ENCODE peak calls at places on chromosome 11, in eight cellular contexts. M, O, V, X, B, T, Z and G are unnamed samples.

GRCh38 chr11:64947202-64947814 is 11.6 kb upstream of the GPHA2 start:
- DNase-seq in M (no peak), O (peak), V (no peak), X (no peak), B (no peak), T (no peak), Z (no peak), G (no peak)

GRCh38 chr11:30015725-30016449 is 943 bp downstream of the KCNA4 start:
- DNase-seq in M (no peak), O (no peak), V (no peak), X (no peak), B (no peak), T (no peak), Z (peak), G (no peak)

GRCh38 chr11:1564535-1565172 is 7.4 kb downstream of the DUSP8 start:
- DNase-seq in M (peak), O (peak), V (peak), X (no peak), B (no peak), T (no peak), Z (peak), G (no peak)

GRCh38 chr11:45285931-45286632 is at the start of gene SYT13:
- DNase-seq in M (no peak), O (no peak), V (no peak), X (no peak), B (peak), T (peak), Z (peak), G (no peak)

GRCh38 chr11:78560066-78560597 is 14.5 kb downstream of the NARS2 start:
- DNase-seq in M (no peak), O (no peak), V (no peak), X (no peak), B (no peak), T (no peak), Z (no peak), G (no peak)

GRCh38 chr11:19753451-19754041 is 40.9 kb downstream of the NAV2 start:
- DNase-seq in M (no peak), O (no peak), V (peak), X (no peak), B (no peak), T (peak), Z (no peak), G (no peak)

GRCh38 chr11:83409891-83410290 is 123.7 kb upstream of the CCDC90B start:
- DNase-seq in M (no peak), O (no peak), V (no peak), X (no peak), B (no peak), T (peak), Z (no peak), G (no peak)

GRCh38 chr11:74100735-74101134 is 70.1 kb downstream of the C2CD3 start:
- DNase-seq in M (no peak), O (no peak), V (no peak), X (no peak), B (peak), T (no peak), Z (no peak), G (no peak)

GRCh38 chr11:100691886-100692285 is 4.8 kb downstream of the ARHGAP42 start:
- DNase-seq in M (no peak), O (no peak), V (no peak), X (no peak), B (no peak), T (no peak), Z (no peak), G (no peak)

DNA sequence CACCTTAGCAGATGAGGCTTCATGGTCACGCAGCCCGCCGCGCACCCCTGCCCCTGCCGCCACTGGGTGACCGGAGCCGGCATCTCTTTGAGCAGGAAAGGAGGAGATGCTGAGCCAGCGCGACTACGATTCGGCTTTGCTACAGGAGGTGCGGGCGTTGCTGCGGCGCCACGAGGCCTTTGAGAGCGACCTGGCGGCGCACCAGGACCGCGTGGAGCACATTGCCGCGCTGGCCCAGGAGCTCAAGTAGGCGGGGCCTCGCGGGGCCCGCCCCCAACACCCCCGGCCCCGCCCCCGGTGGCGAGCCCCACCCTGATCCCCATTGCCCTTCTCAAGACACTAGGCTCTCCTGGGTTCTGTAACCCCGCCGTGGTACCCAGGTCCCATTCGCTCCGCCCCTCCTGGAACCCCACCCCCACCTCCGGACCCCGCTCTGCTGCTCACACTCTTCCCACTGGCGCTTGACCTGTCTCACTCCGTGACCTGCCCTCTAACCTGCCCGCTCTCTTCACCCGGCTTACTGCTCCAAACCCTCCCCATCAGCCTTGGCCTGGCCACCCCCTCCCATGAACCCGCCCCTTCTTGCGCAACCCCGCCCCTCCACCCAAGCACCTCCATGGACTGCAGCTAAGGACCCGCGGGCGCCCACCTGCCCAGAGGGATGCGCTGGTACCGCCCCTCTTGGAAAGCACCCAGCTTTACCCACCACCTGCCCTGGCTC is 9.1 kb downstream of the CTSF start:
- DNase-seq in M (no peak), O (peak), V (no peak), X (no peak), B (no peak), T (peak), Z (no peak), G (no peak)
- H3K4me3 ChIP-seq in M (no peak), O (no peak), V (no peak), X (no peak), B (no peak), T (no peak), Z (no peak), G (no peak)

GRCh38 chr11:70111269-70112016 is 33.3 kb downstream of the ANO1 start:
- DNase-seq in M (no peak), O (peak), V (peak), X (no peak), B (peak), T (peak), Z (no peak), G (no peak)
- TF ChIP-seq POLR2A in M (no peak), O (no peak), V (no peak), X (no peak), B (no peak), T (no peak), Z (no peak), G (no peak)

GRCh38 chr11:122101625-122102291 is 14.3 kb downstream of the BLID start:
- DNase-seq in M (no peak), O (peak), V (peak), X (no peak), B (peak), T (no peak), Z (peak), G (no peak)

GRCh38 chr11:122100222-122101080 is 15.6 kb downstream of the BLID start:
- DNase-seq in M (no peak), O (peak), V (peak), X (no peak), B (peak), T (no peak), Z (peak), G (no peak)

GRCh38 chr11:122104381-122104780 is 11.6 kb downstream of the BLID start:
- DNase-seq in M (no peak), O (no peak), V (no peak), X (no peak), B (no peak), T (no peak), Z (no peak), G (no peak)

GRCh38 chr11:122103366-122103765 is 12.6 kb downstream of the BLID start:
- DNase-seq in M (no peak), O (no peak), V (peak), X (no peak), B (no peak), T (no peak), Z (no peak), G (no peak)

DNA sequence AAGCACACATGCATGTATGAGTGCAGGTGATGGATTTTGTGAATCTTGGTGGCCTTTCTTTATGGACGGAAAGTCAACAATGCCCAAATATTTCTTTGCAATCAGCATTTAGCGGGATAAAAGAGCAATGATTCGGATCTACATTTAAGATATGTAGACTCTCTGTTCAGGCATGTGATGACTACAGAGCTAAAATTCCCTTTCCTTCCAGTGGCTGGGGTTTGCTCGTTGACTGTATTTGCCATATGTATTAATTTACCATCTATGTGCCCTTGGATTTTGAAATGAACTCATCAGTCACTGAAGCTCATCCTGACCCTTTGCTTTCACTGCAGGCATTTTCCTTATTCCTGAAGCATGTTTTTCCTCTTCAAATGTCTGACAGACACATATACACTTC is 13.6 kb downstream of the BLID start:
- DNase-seq in M (no peak), O (no peak), V (peak), X (no peak), B (no peak), T (no peak), Z (no peak), G (no peak)
- H3K4me3 ChIP-seq in M (no peak), O (no peak), V (peak), X (no peak), B (no peak), T (no peak), Z (no peak), G (no peak)

DNA sequence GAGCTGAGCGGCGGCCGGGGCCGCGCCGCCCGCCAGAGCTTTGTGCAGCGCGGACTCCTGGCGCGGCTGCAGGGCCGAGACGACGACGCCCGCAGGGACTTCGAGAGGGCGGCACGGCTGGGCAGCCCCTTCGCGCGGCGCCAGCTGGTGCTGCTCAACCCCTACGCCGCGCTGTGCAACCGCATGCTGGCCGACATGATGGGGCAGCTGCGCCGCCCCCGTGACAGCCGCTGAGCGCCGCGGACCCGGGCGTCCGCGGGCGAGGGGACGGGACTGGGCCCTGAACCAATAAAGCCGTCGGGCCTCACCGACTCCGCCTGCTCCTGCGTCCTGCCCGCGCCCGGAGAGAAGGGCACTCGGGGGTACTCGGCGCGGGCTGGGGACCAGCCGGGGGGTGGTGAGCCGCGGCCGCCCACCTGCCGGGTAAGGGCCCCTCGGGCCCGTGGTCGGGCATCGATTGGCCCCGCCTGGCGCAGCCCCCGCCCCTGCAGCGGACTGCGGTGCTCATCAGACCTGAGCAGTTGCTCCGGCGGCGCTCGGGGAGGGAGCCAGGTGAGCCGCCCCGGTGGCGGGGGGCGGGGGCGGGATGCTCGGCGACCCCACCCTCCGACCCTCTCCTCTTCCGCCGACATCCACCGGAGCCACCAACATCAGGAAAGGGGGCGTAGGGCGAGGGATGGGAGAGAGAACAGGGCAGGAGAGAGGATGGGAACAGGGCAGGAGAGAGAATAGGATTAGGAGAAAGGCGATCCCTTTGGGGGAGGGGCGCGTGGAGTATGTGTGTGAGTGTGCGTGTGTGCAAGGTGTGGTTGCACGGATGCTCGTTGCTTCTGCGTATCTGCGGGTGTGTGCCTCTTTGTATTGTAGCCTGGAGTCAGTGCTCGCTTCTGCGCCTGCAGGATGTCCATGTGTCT is at the start of gene TMEM25:
- DNase-seq in M (peak), O (peak), V (peak), X (peak), B (peak), T (peak), Z (peak), G (peak)
- TF ChIP-seq POLR2A in M (no peak), O (peak), V (no peak), X (no peak), B (no peak), T (no peak), Z (no peak), G (peak)